ENCODE peak calls at places on chromosomes 5 and 9, in ten cellular contexts. One of them, this sample, is unnamed.

GRCh38 chr5:97167435-97167834 is 15.6 kb downstream of the RIOK2 start:
- DNase-seq in CD8-positive, alpha-beta T cell: no peak
- DNase-seq in heart left ventricle: no peak
- DNase-seq in OCI-LY7: peak; percentile 32
- DNase-seq in stomach: no peak
- DNase-seq in H7: no peak
- DNase-seq in kidney epithelial cell: no peak
- DNase-seq in fibroblast of lung: no peak
- DNase-seq in SK-N-SH: no peak
- DNase-seq in neural progenitor cell: no peak
- DNase-seq in this sample: no peak

GRCh38 chr5:98372351-98372750 is 401.1 kb upstream of the RGMB start:
- DNase-seq in OCI-LY7: no peak
- DNase-seq in kidney epithelial cell: no peak
- DNase-seq in H7: no peak
- DNase-seq in neural progenitor cell: no peak
- DNase-seq in stomach: no peak
- DNase-seq in heart left ventricle: no peak
- DNase-seq in SK-N-SH: no peak
- DNase-seq in fibroblast of lung: no peak
- DNase-seq in CD8-positive, alpha-beta T cell: no peak
- DNase-seq in this sample: no peak

GRCh38 chr5:171175746-171176145 is 133.3 kb upstream of the TLX3 start:
- DNase-seq in stomach: no peak
- DNase-seq in kidney epithelial cell: no peak
- DNase-seq in fibroblast of lung: peak; percentile 69
- DNase-seq in H7: no peak
- DNase-seq in OCI-LY7: no peak
- DNase-seq in heart left ventricle: no peak
- DNase-seq in neural progenitor cell: no peak
- DNase-seq in SK-N-SH: no peak
- DNase-seq in CD8-positive, alpha-beta T cell: no peak
- DNase-seq in this sample: peak; percentile 68

GRCh38 chr5:111703662-111704061 is 53.3 kb downstream of the NREP start:
- DNase-seq in neural progenitor cell: no peak
- DNase-seq in kidney epithelial cell: no peak
- DNase-seq in H7: no peak
- DNase-seq in SK-N-SH: no peak
- DNase-seq in OCI-LY7: peak; percentile 93
- DNase-seq in stomach: no peak
- DNase-seq in CD8-positive, alpha-beta T cell: no peak
- DNase-seq in fibroblast of lung: no peak
- DNase-seq in heart left ventricle: no peak
- DNase-seq in this sample: no peak

GRCh38 chr9:89667730-89668129 is 62.9 kb downstream of the GADD45G start:
- DNase-seq in OCI-LY7: no peak
- DNase-seq in fibroblast of lung: no peak
- DNase-seq in SK-N-SH: no peak
- DNase-seq in stomach: peak; percentile 85
- DNase-seq in CD8-positive, alpha-beta T cell: no peak
- DNase-seq in H7: no peak
- DNase-seq in neural progenitor cell: no peak
- DNase-seq in heart left ventricle: no peak
- DNase-seq in kidney epithelial cell: no peak
- DNase-seq in this sample: peak; percentile 53

GRCh38 chr5:96016216-96016615 is 54.6 kb upstream of the ELL2 start:
- DNase-seq in stomach: no peak
- DNase-seq in neural progenitor cell: no peak
- DNase-seq in kidney epithelial cell: no peak
- DNase-seq in OCI-LY7: no peak
- DNase-seq in heart left ventricle: no peak
- DNase-seq in SK-N-SH: no peak
- DNase-seq in fibroblast of lung: no peak
- DNase-seq in H7: no peak
- DNase-seq in CD8-positive, alpha-beta T cell: no peak
- DNase-seq in this sample: no peak

GRCh38 chr9:137445930-137446431 is 4.8 kb upstream of the ENTPD8 start:
- DNase-seq in CD8-positive, alpha-beta T cell: no peak
- DNase-seq in stomach: no peak
- DNase-seq in heart left ventricle: no peak
- DNase-seq in SK-N-SH: no peak
- DNase-seq in fibroblast of lung: no peak
- DNase-seq in neural progenitor cell: no peak
- DNase-seq in kidney epithelial cell: no peak
- DNase-seq in H7: no peak
- DNase-seq in OCI-LY7: no peak
- DNase-seq in this sample: no peak

GRCh38 chr5:146789712-146790660 is 88.6 kb downstream of the PPP2R2B start:
- DNase-seq in OCI-LY7: no peak
- DNase-seq in stomach: no peak
- DNase-seq in kidney epithelial cell: no peak
- DNase-seq in neural progenitor cell: peak; percentile 85
- DNase-seq in fibroblast of lung: no peak
- DNase-seq in SK-N-SH: no peak
- DNase-seq in CD8-positive, alpha-beta T cell: no peak
- DNase-seq in heart left ventricle: no peak
- DNase-seq in H7: peak; percentile 19
- DNase-seq in this sample: peak; percentile 70

GRCh38 chr5:177601577-177602457 is 1.9 kb downstream of the B4GALT7 start:
- DNase-seq in CD8-positive, alpha-beta T cell: no peak
- DNase-seq in H7: no peak
- DNase-seq in SK-N-SH: no peak
- DNase-seq in neural progenitor cell: peak; percentile 45
- DNase-seq in stomach: peak; percentile 58
- DNase-seq in kidney epithelial cell: no peak
- DNase-seq in fibroblast of lung: peak; percentile 17
- DNase-seq in heart left ventricle: no peak
- DNase-seq in OCI-LY7: peak; percentile 27
- DNase-seq in this sample: peak; percentile 25

GRCh38 chr9:93043122-93043521 is 15.4 kb upstream of the SUSD3 start:
- DNase-seq in fibroblast of lung: no peak
- DNase-seq in CD8-positive, alpha-beta T cell: no peak
- DNase-seq in neural progenitor cell: no peak
- DNase-seq in heart left ventricle: no peak
- DNase-seq in OCI-LY7: peak; percentile 24
- DNase-seq in kidney epithelial cell: no peak
- DNase-seq in SK-N-SH: no peak
- DNase-seq in H7: no peak
- DNase-seq in stomach: no peak
- DNase-seq in this sample: no peak

GRCh38 chr5:17294639-17295311 is 77.3 kb downstream of the BASP1 start:
- DNase-seq in stomach: no peak
- DNase-seq in heart left ventricle: no peak
- DNase-seq in CD8-positive, alpha-beta T cell: no peak
- DNase-seq in neural progenitor cell: no peak
- DNase-seq in fibroblast of lung: no peak
- DNase-seq in OCI-LY7: no peak
- DNase-seq in H7: no peak
- DNase-seq in kidney epithelial cell: no peak
- DNase-seq in SK-N-SH: no peak
- DNase-seq in this sample: no peak

GRCh38 chr9:128180001-128180400 is 11.4 kb downstream of the CIZ1 start:
- DNase-seq in neural progenitor cell: no peak
- DNase-seq in SK-N-SH: no peak
- DNase-seq in CD8-positive, alpha-beta T cell: no peak
- DNase-seq in H7: no peak
- DNase-seq in fibroblast of lung: no peak
- DNase-seq in heart left ventricle: no peak
- DNase-seq in OCI-LY7: no peak
- DNase-seq in kidney epithelial cell: no peak
- DNase-seq in stomach: no peak
- DNase-seq in this sample: no peak
- H3K36me3 ChIP-seq in neural progenitor cell: peaks cover 6% of the 10 kb centered on the region
- H3K36me3 ChIP-seq in SK-N-SH: peaks cover 36% of the 10 kb centered on the region
- H3K36me3 ChIP-seq in CD8-positive, alpha-beta T cell: peaks cover 39% of the 10 kb centered on the region
- H3K36me3 ChIP-seq in H7: peaks cover 35% of the 10 kb centered on the region
- H3K36me3 ChIP-seq in fibroblast of lung: peaks cover 38% of the 10 kb centered on the region
- H3K36me3 ChIP-seq in heart left ventricle: peaks cover 87% of the 10 kb centered on the region
- H3K36me3 ChIP-seq in OCI-LY7: peaks cover 75% of the 10 kb centered on the region
- H3K36me3 ChIP-seq in kidney epithelial cell: peaks cover 14% of the 10 kb centered on the region
- H3K36me3 ChIP-seq in stomach: peaks cover 59% of the 10 kb centered on the region
- H3K36me3 ChIP-seq in this sample: peaks cover 19% of the 10 kb centered on the region

GRCh38 chr5:168486136-168486879 is at the start of gene RARS1:
- DNase-seq in neural progenitor cell: peak; percentile 97
- DNase-seq in fibroblast of lung: peak; percentile 91
- DNase-seq in H7: peak; percentile 96
- DNase-seq in OCI-LY7: peak; percentile 92
- DNase-seq in kidney epithelial cell: peak; percentile 68
- DNase-seq in heart left ventricle: peak; percentile 94
- DNase-seq in stomach: peak; percentile 94
- DNase-seq in SK-N-SH: peak; percentile 95
- DNase-seq in CD8-positive, alpha-beta T cell: peak; percentile 85
- DNase-seq in this sample: peak; percentile 96

GRCh38 chr5:168494057-168494555 is 7.8 kb downstream of the RARS1 start:
- DNase-seq in stomach: no peak
- DNase-seq in neural progenitor cell: no peak
- DNase-seq in CD8-positive, alpha-beta T cell: no peak
- DNase-seq in SK-N-SH: no peak
- DNase-seq in fibroblast of lung: no peak
- DNase-seq in kidney epithelial cell: no peak
- DNase-seq in H7: no peak
- DNase-seq in OCI-LY7: no peak
- DNase-seq in heart left ventricle: no peak
- DNase-seq in this sample: no peak

GRCh38 chr5:168489059-168489458 is 2.8 kb downstream of the RARS1 start:
- DNase-seq in stomach: no peak
- DNase-seq in heart left ventricle: no peak
- DNase-seq in SK-N-SH: no peak
- DNase-seq in fibroblast of lung: no peak
- DNase-seq in kidney epithelial cell: no peak
- DNase-seq in OCI-LY7: no peak
- DNase-seq in neural progenitor cell: no peak
- DNase-seq in H7: no peak
- DNase-seq in CD8-positive, alpha-beta T cell: no peak
- DNase-seq in this sample: no peak
- H3K36me3 ChIP-seq in stomach: peaks cover 49% of the 10 kb centered on the region
- H3K36me3 ChIP-seq in heart left ventricle: peaks cover 62% of the 10 kb centered on the region
- H3K36me3 ChIP-seq in SK-N-SH: peaks cover 69% of the 10 kb centered on the region
- H3K36me3 ChIP-seq in fibroblast of lung: peaks cover 17% of the 10 kb centered on the region
- H3K36me3 ChIP-seq in kidney epithelial cell: peaks cover 1% of the 10 kb centered on the region
- H3K36me3 ChIP-seq in OCI-LY7: peaks cover 63% of the 10 kb centered on the region
- H3K36me3 ChIP-seq in neural progenitor cell: peaks cover 7% of the 10 kb centered on the region
- H3K36me3 ChIP-seq in H7: peaks cover 30% of the 10 kb centered on the region
- H3K36me3 ChIP-seq in CD8-positive, alpha-beta T cell: peaks cover 49% of the 10 kb centered on the region
- H3K36me3 ChIP-seq in this sample: peaks cover 3% of the 10 kb centered on the region

DNA sequence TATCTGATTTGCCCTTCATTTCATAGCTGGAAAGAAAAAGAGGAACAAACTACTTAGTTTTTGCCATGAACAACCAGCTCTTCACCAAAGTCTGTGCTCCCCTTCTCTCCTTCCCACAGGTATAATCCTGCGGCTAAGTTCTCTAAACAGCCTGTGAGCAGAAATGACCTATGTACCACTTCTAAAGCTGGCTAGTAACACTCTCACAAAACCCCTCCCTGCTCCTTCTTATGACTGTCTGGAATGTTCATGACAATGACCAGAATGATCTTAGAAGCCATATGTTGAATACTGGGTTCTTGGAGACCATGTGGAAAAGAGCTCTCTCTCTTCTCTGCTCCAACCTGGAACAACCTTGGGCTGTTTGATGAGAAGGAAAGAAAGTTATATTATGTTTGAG is 12.9 kb upstream of the AMACR start:
- DNase-seq in H7: no peak
- DNase-seq in OCI-LY7: no peak
- DNase-seq in SK-N-SH: no peak
- DNase-seq in heart left ventricle: no peak
- DNase-seq in CD8-positive, alpha-beta T cell: no peak
- DNase-seq in stomach: no peak
- DNase-seq in fibroblast of lung: no peak
- DNase-seq in kidney epithelial cell: no peak
- DNase-seq in neural progenitor cell: no peak
- DNase-seq in this sample: no peak
- H3K36me3 ChIP-seq in H7: no peaks in the 10 kb centered on the region
- H3K36me3 ChIP-seq in OCI-LY7: no peaks in the 10 kb centered on the region
- H3K36me3 ChIP-seq in SK-N-SH: no peaks in the 10 kb centered on the region
- H3K36me3 ChIP-seq in heart left ventricle: no peaks in the 10 kb centered on the region
- H3K36me3 ChIP-seq in CD8-positive, alpha-beta T cell: no peaks in the 10 kb centered on the region
- H3K36me3 ChIP-seq in stomach: no peaks in the 10 kb centered on the region
- H3K36me3 ChIP-seq in fibroblast of lung: no peaks in the 10 kb centered on the region
- H3K36me3 ChIP-seq in kidney epithelial cell: no peaks in the 10 kb centered on the region
- H3K36me3 ChIP-seq in neural progenitor cell: no peaks in the 10 kb centered on the region
- H3K36me3 ChIP-seq in this sample: no peaks in the 10 kb centered on the region

GRCh38 chr9:128540630-128541355 is 11.6 kb upstream of the SPTAN1 start:
- DNase-seq in neural progenitor cell: no peak
- DNase-seq in kidney epithelial cell: no peak
- DNase-seq in CD8-positive, alpha-beta T cell: no peak
- DNase-seq in H7: no peak
- DNase-seq in SK-N-SH: no peak
- DNase-seq in fibroblast of lung: no peak
- DNase-seq in OCI-LY7: no peak
- DNase-seq in stomach: no peak
- DNase-seq in heart left ventricle: no peak
- DNase-seq in this sample: no peak
- H3K36me3 ChIP-seq in neural progenitor cell: no peaks in the 10 kb centered on the region
- H3K36me3 ChIP-seq in kidney epithelial cell: no peaks in the 10 kb centered on the region
- H3K36me3 ChIP-seq in CD8-positive, alpha-beta T cell: peaks cover 55% of the 10 kb centered on the region
- H3K36me3 ChIP-seq in H7: peaks cover 4% of the 10 kb centered on the region
- H3K36me3 ChIP-seq in SK-N-SH: peaks cover 38% of the 10 kb centered on the region
- H3K36me3 ChIP-seq in fibroblast of lung: peaks cover 4% of the 10 kb centered on the region
- H3K36me3 ChIP-seq in OCI-LY7: peaks cover 66% of the 10 kb centered on the region
- H3K36me3 ChIP-seq in stomach: peaks cover 52% of the 10 kb centered on the region
- H3K36me3 ChIP-seq in heart left ventricle: peaks cover 90% of the 10 kb centered on the region
- H3K36me3 ChIP-seq in this sample: peaks cover 4% of the 10 kb centered on the region

This sample was measured in mesendoderm.